ENCODE peak calls at places on chromosome 7, in eight cellular contexts. N is brain microvascular endothelial cell, Z is heart left ventricle, A is MM.1S, T is tibial artery, K is stomach, V is nephron progenitor cell, F is foreskin fibroblast. P is an unnamed sample.
A peak's percentile ranks its signal among the peaks of the same experiment; 100 is the strongest.

GRCh38 chr7:135601182-135601581 is 43.5 kb downstream of the NUP205 start:
- DNase-seq in N (no peak), Z (no peak), A (no peak), T (no peak), K (no peak), V (no peak), F (no peak), P (no peak)

GRCh38 chr7:140674356-140674800 is 1.6 kb downstream of the ADCK2 start:
- DNase-seq in N (no peak), Z (no peak), A (peak; percentile 71), T (no peak), K (peak; percentile 63), V (no peak), F (no peak), P (no peak)

GRCh38 chr7:89103564-89103963 is 308.0 kb upstream of the TEX47 start:
- DNase-seq in N (no peak), Z (no peak), A (no peak), T (no peak), K (no peak), V (no peak), F (no peak), P (no peak)

GRCh38 chr7:157932498-157933218 is 595.9 kb downstream of the DNAJB6 start:
- DNase-seq in N (peak; percentile 1), Z (no peak), A (no peak), T (no peak), K (no peak), V (no peak), F (no peak), P (no peak)

GRCh38 chr7:120725376-120726039 is 132.4 kb downstream of the TSPAN12 start:
- DNase-seq in N (peak; percentile 18), Z (no peak), A (peak; percentile 62), T (no peak), K (no peak), V (no peak), F (no peak), P (no peak)

GRCh38 chr7:46569117-46569433 is 648.0 kb upstream of the IGFBP3 start:
- DNase-seq in N (no peak), Z (no peak), A (no peak), T (no peak), K (no peak), V (peak; percentile 36), F (no peak), P (no peak)

GRCh38 chr7:128846781-128847444 is 15.7 kb upstream of the ATP6V1F start:
- DNase-seq in N (no peak), Z (no peak), A (no peak), T (no peak), K (no peak), V (no peak), F (no peak), P (no peak)

GRCh38 chr7:137903382-137904169 is 56.8 kb upstream of the DGKI start:
- DNase-seq in N (peak; percentile 69), Z (peak; percentile 59), A (peak; percentile 81), T (peak; percentile 51), K (peak; percentile 60), V (peak; percentile 51), F (peak; percentile 69), P (peak; percentile 40)

GRCh38 chr7:133778472-133778871 is 348.7 kb upstream of the LRGUK start:
- DNase-seq in N (no peak), Z (no peak), A (no peak), T (no peak), K (no peak), V (no peak), F (no peak), P (no peak)

GRCh38 chr7:117875566-117875965 is 2.3 kb upstream of the CTTNBP2 start:
- DNase-seq in N (peak; percentile 25), Z (no peak), A (peak; percentile 90), T (peak; percentile 28), K (no peak), V (peak; percentile 46), F (no peak), P (peak; percentile 45)

GRCh38 chr7:81693080-81693479 is 76.8 kb downstream of the HGF start:
- DNase-seq in N (no peak), Z (no peak), A (no peak), T (no peak), K (no peak), V (no peak), F (no peak), P (no peak)

GRCh38 chr7:21086688-21087087 is 300.0 kb upstream of the SP8 start:
- DNase-seq in N (no peak), Z (no peak), A (peak; percentile 43), T (no peak), K (peak; percentile 69), V (no peak), F (no peak), P (no peak)

GRCh38 chr7:26100940-26101339 is 51.1 kb upstream of the NFE2L3 start:
- DNase-seq in N (no peak), Z (no peak), A (no peak), T (peak; percentile 38), K (no peak), V (peak; percentile 41), F (no peak), P (no peak)

GRCh38 chr7:4123823-4124222 is 558.3 kb upstream of the FOXK1 start:
- DNase-seq in N (no peak), Z (no peak), A (no peak), T (no peak), K (no peak), V (no peak), F (no peak), P (no peak)

GRCh38 chr7:50679218-50680007 is 103.3 kb downstream of the GRB10 start:
- DNase-seq in N (no peak), Z (no peak), A (peak; percentile 72), T (no peak), K (no peak), V (no peak), F (peak; percentile 49), P (no peak)

GRCh38 chr7:45701701-45702460 is 127.7 kb downstream of the ADCY1 start:
- DNase-seq in N (no peak), Z (no peak), A (no peak), T (no peak), K (peak; percentile 2), V (no peak), F (no peak), P (no peak)

GRCh38 chr7:44325181-44325671 is at the start of gene CAMK2B:
- DNase-seq in N (no peak), Z (no peak), A (no peak), T (no peak), K (no peak), V (peak; percentile 65), F (no peak), P (peak; percentile 49)

GRCh38 chr7:14717711-14718304 is 184.7 kb downstream of the DGKB start:
- DNase-seq in N (no peak), Z (no peak), A (no peak), T (no peak), K (no peak), V (no peak), F (no peak), P (no peak)

GRCh38 chr7:446289-446935 is 73.2 kb downstream of the PDGFA start:
- DNase-seq in N (no peak), Z (no peak), A (no peak), T (no peak), K (no peak), V (no peak), F (no peak), P (no peak)

GRCh38 chr7:87885018-87885417 is 8.7 kb downstream of the DBF4 start:
- DNase-seq in N (no peak), Z (no peak), A (no peak), T (no peak), K (no peak), V (no peak), F (no peak), P (no peak)

GRCh38 chr7:87882538-87882937 is 6.2 kb downstream of the DBF4 start:
- DNase-seq in N (no peak), Z (no peak), A (no peak), T (no peak), K (no peak), V (no peak), F (no peak), P (no peak)

DNA sequence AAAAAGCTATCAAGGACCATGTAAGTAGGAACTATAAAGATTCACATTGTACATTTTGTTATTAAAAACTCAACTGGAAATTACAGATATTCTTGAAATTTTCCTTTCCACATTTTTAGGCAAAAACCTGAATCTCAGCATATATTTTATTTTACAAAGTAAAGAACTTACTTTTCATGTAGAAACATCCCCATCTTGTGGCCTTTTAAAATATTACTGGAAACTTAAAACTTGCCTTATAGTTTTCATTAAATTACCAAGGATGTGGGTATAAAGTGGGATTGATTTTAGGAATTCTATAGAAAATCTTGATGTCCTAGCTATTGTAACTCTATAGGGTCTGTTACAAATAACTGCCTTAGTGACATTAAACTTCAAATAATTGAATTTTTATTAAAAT is 10.6 kb downstream of the DBF4 start:
- DNase-seq in N (no peak), Z (no peak), A (peak; percentile 45), T (no peak), K (no peak), V (no peak), F (peak; percentile 6), P (no peak)
- TF ChIP-seq CTCF in N (no peak), Z (peak; percentile 23), A (peak; percentile 44), T (peak; percentile 43), K (no peak), V (peak; percentile 41), F (no peak), P (peak; percentile 59)

GRCh38 chr7:87482115-87482514 is 6.6 kb upstream of the ABCB4 start:
- DNase-seq in N (no peak), Z (no peak), A (no peak), T (no peak), K (no peak), V (no peak), F (no peak), P (no peak)
- TF ChIP-seq CTCF in N (no peak), Z (no peak), A (no peak), T (no peak), K (no peak), V (no peak), F (no peak), P (no peak)

GRCh38 chr7:114953724-114954123 is 31.8 kb downstream of the MDFIC start:
- DNase-seq in N (no peak), Z (no peak), A (no peak), T (no peak), K (no peak), V (no peak), F (no peak), P (no peak)
- TF ChIP-seq CTCF in N (peak; percentile 21), Z (no peak), A (peak; percentile 13), T (no peak), K (no peak), V (no peak), F (peak; percentile 8), P (no peak)

GRCh38 chr7:73432676-73433075 is 902 bp upstream of the FZD9 start:
- DNase-seq in N (no peak), Z (no peak), A (no peak), T (no peak), K (no peak), V (no peak), F (no peak), P (no peak)

GRCh38 chr7:73435471-73436009 is 2.0 kb downstream of the FZD9 start:
- DNase-seq in N (no peak), Z (no peak), A (no peak), T (no peak), K (no peak), V (no peak), F (no peak), P (no peak)

GRCh38 chr7:73436031-73436929 is 2.7 kb downstream of the FZD9 start:
- DNase-seq in N (peak; percentile 27), Z (no peak), A (no peak), T (no peak), K (no peak), V (peak; percentile 33), F (no peak), P (no peak)

GRCh38 chr7:73434701-73435069 is 1.1 kb downstream of the FZD9 start:
- DNase-seq in N (no peak), Z (no peak), A (no peak), T (no peak), K (no peak), V (no peak), F (no peak), P (no peak)

GRCh38 chr7:73433924-73434700 is 534 bp downstream of the FZD9 start:
- DNase-seq in N (no peak), Z (no peak), A (no peak), T (no peak), K (no peak), V (no peak), F (no peak), P (no peak)
- TF ChIP-seq CTCF in N (no peak), Z (no peak), A (no peak), T (no peak), K (no peak), V (no peak), F (no peak), P (no peak)

P was measured in glutamatergic neuron.